ENCODE peak calls at places on chromosome 5, in four cellular contexts. L, F, B and A are unnamed samples.

GRCh38 chr5:115382989-115383388 is 86.5 kb upstream of the CCDC112 start:
- DNase-seq in L (no peak), F (no peak), B (no peak), A (no peak)

GRCh38 chr5:33059081-33059480 is 348.0 kb downstream of the NPR3 start:
- DNase-seq in L (no peak), F (no peak), B (no peak), A (no peak)

GRCh38 chr5:53164478-53165165 is 55.1 kb upstream of the MOCS2 start:
- DNase-seq in L (no peak), F (no peak), B (no peak), A (no peak)

GRCh38 chr5:15695171-15695676 is 195.2 kb downstream of the FBXL7 start:
- DNase-seq in L (peak), F (no peak), B (no peak), A (peak)

GRCh38 chr5:181100121-181101015 is 30.6 kb downstream of the OR2V1 start:
- DNase-seq in L (peak), F (no peak), B (peak), A (peak)

GRCh38 chr5:65722575-65723424 is 795 bp downstream of the NLN start:
- DNase-seq in L (peak), F (no peak), B (peak), A (peak)

GRCh38 chr5:175655411-175655810 is 2.5 kb upstream of the HRH2 start:
- DNase-seq in L (no peak), F (no peak), B (no peak), A (no peak)

GRCh38 chr5:50406874-50407273 is 34.2 kb downstream of the EMB start:
- DNase-seq in L (peak), F (no peak), B (no peak), A (peak)

GRCh38 chr5:43038523-43038989 is 1.6 kb downstream of the ANXA2R start:
- DNase-seq in L (no peak), F (no peak), B (peak), A (no peak)

GRCh38 chr5:33275921-33276705 is 164.7 kb upstream of the TARS1 start:
- DNase-seq in L (peak), F (peak), B (no peak), A (no peak)

GRCh38 chr5:71700803-71701202 is 18.3 kb upstream of the CARTPT start:
- DNase-seq in L (no peak), F (no peak), B (no peak), A (no peak)

GRCh38 chr5:97134634-97135033 is 7.8 kb downstream of the LIX1 start:
- DNase-seq in L (no peak), F (no peak), B (peak), A (no peak)

GRCh38 chr5:97735209-97735608 is 552.2 kb upstream of the RIOK2 start:
- DNase-seq in L (peak), F (peak), B (no peak), A (no peak)

GRCh38 chr5:147017191-147017590 is 138.6 kb upstream of the PPP2R2B start:
- DNase-seq in L (no peak), F (no peak), B (no peak), A (no peak)

GRCh38 chr5:73764586-73764985 is 138.6 kb downstream of the ARHGEF28 start:
- DNase-seq in L (peak), F (peak), B (no peak), A (no peak)

GRCh38 chr5:157516016-157516415 is 56.0 kb downstream of the NIPAL4 start:
- DNase-seq in L (peak), F (peak), B (no peak), A (peak)

GRCh38 chr5:179608131-179608581 is 15.3 kb downstream of the HNRNPH1 start:
- DNase-seq in L (no peak), F (no peak), B (no peak), A (no peak)

GRCh38 chr5:95620870-95621838 is 1.3 kb downstream of the GPR150 start:
- DNase-seq in L (peak), F (no peak), B (peak), A (peak)

GRCh38 chr5:38793099-38793498 is 52.7 kb upstream of the OSMR start:
- DNase-seq in L (no peak), F (no peak), B (no peak), A (no peak)

GRCh38 chr5:146395233-146395632 is 51.9 kb upstream of the TCERG1 start:
- DNase-seq in L (no peak), F (no peak), B (peak), A (peak)

GRCh38 chr5:132239776-132240175 is 12.1 kb upstream of the P4HA2 start:
- DNase-seq in L (no peak), F (no peak), B (no peak), A (no peak)

GRCh38 chr5:173234129-173234793 is 745 bp downstream of the NKX2-5 start:
- DNase-seq in L (no peak), F (no peak), B (peak), A (no peak)

GRCh38 chr5:97224112-97224750 is 41.2 kb upstream of the RIOK2 start:
- DNase-seq in L (peak), F (peak), B (no peak), A (no peak)

GRCh38 chr5:147538232-147538631 is 28.4 kb upstream of the DPYSL3 start:
- DNase-seq in L (peak), F (no peak), B (no peak), A (no peak)

GRCh38 chr5:122436615-122437014 is 124.6 kb downstream of the SNCAIP start:
- DNase-seq in L (no peak), F (no peak), B (no peak), A (no peak)

GRCh38 chr5:92775711-92776615 is 805.1 kb downstream of the NR2F1-AS1 start:
- DNase-seq in L (peak), F (no peak), B (no peak), A (no peak)

GRCh38 chr5:34042302-34042701 is 711 bp downstream of the C1QTNF3 start:
- DNase-seq in L (no peak), F (no peak), B (no peak), A (peak)

GRCh38 chr5:207599-207998 is 10.4 kb downstream of the CCDC127 start:
- DNase-seq in L (no peak), F (no peak), B (no peak), A (no peak)

GRCh38 chr5:103562453-103563157 is at the start of gene NUDT12:
- DNase-seq in L (peak), F (no peak), B (peak), A (peak)

GRCh38 chr5:2757563-2758311 is 6.3 kb upstream of the IRX2 start:
- DNase-seq in L (peak), F (peak), B (no peak), A (no peak)

GRCh38 chr5:2755371-2755715 is 3.9 kb upstream of the IRX2 start:
- DNase-seq in L (no peak), F (no peak), B (no peak), A (no peak)

GRCh38 chr5:2756211-2756746 is 4.8 kb upstream of the IRX2 start:
- DNase-seq in L (peak), F (no peak), B (peak), A (peak)

GRCh38 chr5:2755811-2756210 is 4.3 kb upstream of the IRX2 start:
- DNase-seq in L (peak), F (no peak), B (peak), A (no peak)

DNA sequence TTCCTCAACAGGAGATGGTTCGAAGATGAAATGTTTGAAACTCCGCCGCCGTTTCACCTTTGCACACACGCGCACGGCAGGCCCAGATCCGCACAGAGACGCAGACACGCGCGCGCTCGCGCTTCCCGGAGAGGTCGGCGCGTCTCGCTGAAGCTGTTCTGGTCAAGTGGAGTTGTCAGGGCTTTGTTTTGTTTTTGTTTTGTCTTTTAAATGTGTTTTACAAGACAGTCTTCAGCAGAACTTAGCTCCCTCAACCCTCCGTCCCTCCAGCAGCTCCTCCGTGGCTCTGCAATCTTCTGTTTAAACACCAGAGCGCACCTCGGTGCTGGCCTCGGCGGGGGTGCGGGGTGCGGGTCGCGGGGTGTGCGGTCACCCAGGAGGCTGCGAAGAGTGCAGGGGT is 5.3 kb upstream of the IRX2 start:
- DNase-seq in L (peak), F (no peak), B (no peak), A (no peak)
- TF ChIP-seq CTCF in L (no peak), F (no peak), B (peak), A (no peak)

DNA sequence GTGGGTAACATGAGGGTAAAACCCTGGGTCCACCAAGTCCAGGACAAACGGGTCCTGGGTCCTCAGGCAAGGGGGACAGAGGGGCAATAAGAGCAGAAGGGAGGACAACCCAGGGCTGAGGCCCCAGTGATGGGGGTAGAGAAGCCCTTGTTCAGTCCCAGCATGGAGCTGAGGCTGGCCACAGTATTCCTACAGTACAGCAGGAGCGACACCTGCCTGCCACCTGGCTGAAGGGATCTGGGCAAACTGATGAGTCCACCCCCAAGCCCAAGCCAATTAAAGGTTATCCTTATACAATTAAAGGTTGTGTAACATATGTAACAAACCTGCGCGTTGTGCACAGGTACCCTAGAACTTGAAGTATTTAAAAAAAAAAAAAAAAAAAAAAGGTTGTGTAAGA is 97.7 kb upstream of the LRRTM2 start:
- DNase-seq in L (no peak), F (no peak), B (peak), A (no peak)
- TF ChIP-seq CTCF in L (no peak), F (no peak), B (peak), A (no peak)

GRCh38 chr5:150164640-150165039 is 1.9 kb upstream of the CDX1 start:
- DNase-seq in L (no peak), F (no peak), B (no peak), A (no peak)

GRCh38 chr5:150168864-150169263 is 2.3 kb downstream of the CDX1 start:
- DNase-seq in L (no peak), F (no peak), B (no peak), A (no peak)

GRCh38 chr5:150167163-150167798 is 703 bp downstream of the CDX1 start:
- DNase-seq in L (no peak), F (no peak), B (peak), A (peak)

GRCh38 chr5:150166193-150167162 is at the start of gene CDX1:
- DNase-seq in L (no peak), F (no peak), B (no peak), A (peak)

DNA sequence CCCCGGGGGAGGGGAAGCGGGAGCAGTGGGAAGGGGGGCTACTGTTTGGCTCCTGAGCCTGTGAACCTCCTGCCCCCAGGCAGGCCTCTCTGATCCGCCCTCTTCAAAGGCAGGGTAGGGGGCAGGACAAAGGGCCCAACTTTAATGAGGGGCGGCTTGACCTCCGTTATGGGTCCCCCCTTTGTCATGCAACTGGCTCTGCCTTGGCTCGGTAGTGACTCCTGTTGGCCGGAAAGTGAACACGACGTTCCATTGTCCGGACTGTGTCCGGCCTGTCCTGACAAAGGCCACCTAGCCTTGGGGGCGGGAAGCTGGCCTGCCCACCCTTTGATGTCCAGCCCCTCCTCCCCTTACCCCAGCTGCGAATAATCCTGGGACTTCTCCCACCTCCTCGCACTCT is 1.3 kb downstream of the CDX1 start:
- DNase-seq in L (no peak), F (no peak), B (peak), A (no peak)
- TF ChIP-seq CTCF in L (no peak), F (peak), B (peak), A (peak)

DNA sequence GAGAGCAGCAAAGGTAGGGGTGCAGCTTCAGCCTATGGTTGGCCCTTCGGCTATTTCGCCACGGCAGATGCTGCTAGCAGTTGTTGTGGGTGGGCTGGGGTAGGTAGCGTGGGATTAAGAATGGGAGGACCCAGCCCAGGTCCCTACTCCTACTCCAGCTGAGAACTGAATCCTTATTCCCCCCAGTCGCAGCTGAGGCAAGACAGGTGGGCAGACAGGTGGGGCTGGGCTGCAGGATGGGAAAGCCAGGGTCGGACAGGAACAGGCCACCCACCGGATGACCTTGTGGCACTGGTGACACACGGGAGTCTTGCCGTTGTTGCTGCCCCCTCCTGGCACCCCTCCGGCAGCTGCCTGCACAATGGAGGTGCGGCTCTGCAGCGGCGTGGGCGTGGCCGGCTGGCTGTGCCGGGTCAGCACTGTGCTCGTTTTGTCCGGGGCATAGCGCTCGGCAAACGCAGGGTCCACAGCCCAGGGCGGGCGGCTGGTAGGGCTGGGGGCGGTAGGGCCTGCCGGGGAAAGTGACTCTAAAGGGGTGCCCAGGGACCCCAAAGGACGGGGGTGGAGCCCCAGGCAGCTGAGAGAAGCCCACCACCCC is 8.2 kb downstream of the PDLIM7 start:
- DNase-seq in L (no peak), F (no peak), B (peak), A (no peak)
- TF ChIP-seq CTCF in L (no peak), F (peak), B (peak), A (no peak)

DNA sequence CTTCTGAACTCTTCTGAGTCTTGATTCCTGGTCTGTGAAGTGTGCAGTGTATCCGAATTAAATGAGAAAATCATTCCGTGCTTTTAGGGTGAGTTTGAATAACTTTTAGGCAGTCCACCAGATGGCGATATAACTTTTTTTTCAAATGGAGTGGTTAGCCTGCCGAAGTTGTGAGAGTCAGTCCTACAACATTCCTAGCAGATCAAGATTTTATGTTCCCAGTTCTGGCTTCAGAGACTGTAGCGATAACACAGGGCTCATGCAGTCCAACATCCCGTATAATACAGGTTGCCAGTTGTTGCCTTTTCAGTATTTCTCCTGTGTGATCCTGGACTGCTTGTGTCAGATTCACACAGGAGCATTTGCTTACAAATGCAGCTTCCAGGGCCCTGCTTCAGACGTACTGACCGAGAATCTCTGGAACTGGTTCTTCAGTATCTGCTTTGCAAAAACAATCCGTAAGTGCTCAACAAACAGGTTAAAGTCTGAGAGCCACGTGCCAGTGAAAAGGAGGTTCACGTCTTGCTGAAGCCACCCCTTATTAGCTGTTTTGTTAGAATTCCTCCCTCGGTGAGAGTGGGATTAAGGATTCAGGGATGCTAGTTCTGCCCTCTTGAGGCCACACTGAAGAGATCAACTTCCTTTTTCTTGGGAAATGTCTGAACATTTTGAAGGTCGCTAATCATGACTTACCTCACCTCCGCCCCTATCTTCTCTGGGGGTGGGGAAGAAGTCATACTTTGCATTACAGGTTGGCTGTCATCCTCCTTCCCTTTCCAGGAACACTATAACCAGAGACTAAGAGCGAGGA is 22.8 kb downstream of the SMIM3 start:
- DNase-seq in L (peak), F (no peak), B (peak), A (no peak)
- TF ChIP-seq CTCF in L (peak), F (peak), B (peak), A (peak)

DNA sequence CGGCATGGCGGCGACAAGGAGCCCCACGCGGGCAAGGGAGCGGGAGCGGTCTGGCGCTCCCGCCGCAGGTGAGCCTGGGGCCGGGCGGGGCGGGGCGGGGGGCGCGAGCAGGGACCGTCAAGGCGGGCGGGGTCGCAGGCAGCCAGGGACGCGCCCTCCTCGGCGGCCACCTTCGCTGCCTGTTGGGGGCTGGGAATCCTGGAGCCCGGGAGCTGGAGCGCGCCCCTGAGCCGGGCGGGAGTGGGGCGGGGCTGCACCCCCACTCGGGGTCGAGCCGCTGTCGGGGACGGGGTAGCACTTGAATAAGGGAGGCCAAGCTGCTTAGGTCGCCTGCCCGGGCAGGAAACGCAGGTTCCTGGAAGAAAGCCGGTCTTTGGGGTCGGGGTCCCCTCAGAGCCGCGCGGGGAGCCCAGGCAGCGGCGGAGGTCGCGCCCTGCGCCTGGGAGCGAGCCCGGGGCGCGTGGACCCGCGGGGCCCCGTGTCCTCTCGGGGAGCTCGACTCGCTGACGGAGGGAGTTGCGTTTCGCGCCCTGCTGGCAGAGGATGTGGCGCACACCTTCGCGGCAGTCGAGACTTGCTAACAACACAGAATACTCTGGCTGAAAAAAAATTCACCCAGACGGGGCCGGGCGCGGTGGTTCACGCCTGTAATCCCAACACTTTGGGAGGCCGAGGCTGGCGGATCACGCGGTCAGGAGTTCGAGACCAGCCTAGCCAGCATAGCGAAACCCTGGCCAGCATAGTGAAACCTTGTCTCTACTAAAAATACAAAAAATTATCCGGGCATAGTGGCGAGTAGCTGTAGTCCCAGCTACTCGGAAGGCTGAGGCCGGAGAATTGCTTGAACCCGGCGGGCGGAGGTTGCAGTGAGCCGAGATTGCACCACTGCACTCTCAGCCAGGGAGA is 552 bp downstream of the OTULINL start:
- DNase-seq in L (no peak), F (no peak), B (peak), A (peak)
- TF ChIP-seq CTCF in L (no peak), F (peak), B (peak), A (no peak)